ENCODE peak calls at places on chromosomes 12 and 14, in seven cellular contexts. M is effector CD4-positive, alpha-beta T cell; Q is fibroblast of mammary gland; P is fibroblast of pulmonary artery; O is astrocyte; K is activated naive CD4-positive, alpha-beta T cell treated with anti-CD3 and anti-CD28 coated beads, Interleukin-2, amount 50 U/mL, for 72 hours; V is NCI-H774. N is an unnamed sample.

GRCh38 chr14:78399316-78399889 is 229.2 kb downstream of the NRXN3 start:
- DNase-seq in P (peak), V (no peak), M (no peak), Q (peak), O (no peak), K (no peak), N (peak)

GRCh38 chr14:74684444-74684843 is 28.4 kb downstream of the AREL1 start:
- DNase-seq in P (no peak), V (no peak), Q (no peak), O (no peak), K (no peak), M (no peak), N (no peak)

GRCh38 chr12:57775563-57776246 is 3.3 kb downstream of the EEF1AKMT3 start:
- DNase-seq in Q (no peak), P (no peak), V (no peak), K (no peak), M (no peak), O (no peak), N (no peak)

GRCh38 chr12:57222286-57223190 is 5.9 kb downstream of the NXPH4 start:
- DNase-seq in V (no peak), K (no peak), P (no peak), M (no peak), Q (no peak), O (no peak), N (no peak)

GRCh38 chr14:74524076-74524812 is 30.7 kb downstream of the ISCA2 start:
- DNase-seq in P (peak), M (no peak), K (no peak), V (no peak), O (peak), Q (peak), N (peak)

GRCh38 chr14:72049462-72049861 is 117.2 kb downstream of the RGS6 start:
- DNase-seq in K (no peak), M (no peak), P (no peak), V (no peak), O (no peak), Q (no peak), N (no peak)

GRCh38 chr14:105888784-105889665 is 362.6 kb downstream of the TMEM121 start:
- DNase-seq in O (no peak), Q (no peak), V (no peak), P (no peak), K (peak), M (no peak), N (no peak)

GRCh38 chr12:53211476-53212381 is 4.7 kb upstream of the ITGB7 start:
- DNase-seq in O (no peak), V (no peak), K (no peak), Q (no peak), P (no peak), M (no peak), N (no peak)

N was measured in iris pigment epithelial cell.